ENCODE peak calls at places on chromosome 11, in nine cellular contexts. P is endothelial cell of umbilical vein, V is tibial nerve, L is adrenal gland, U is psoas muscle, K is iPS DF 6.9, H is right lobe of liver, R is uterus, S is spleen. W is an unnamed sample.

GRCh38 chr11:104813532-104813931 is 84.7 kb downstream of the CASP12 start:
- DNase-seq in V (no peak), K (peak), R (no peak), S (no peak), U (no peak), H (no peak), L (no peak), P (no peak), W (no peak)

GRCh38 chr11:88421530-88421929 is 84.0 kb upstream of the CTSC start:
- DNase-seq in U (no peak), R (no peak), K (no peak), V (no peak), S (no peak), P (no peak), L (no peak), H (no peak), W (no peak)

GRCh38 chr11:101103431-101103830 is 26.2 kb downstream of the PGR start:
- DNase-seq in P (no peak), R (no peak), L (no peak), U (no peak), K (no peak), V (no peak), S (no peak), H (no peak), W (no peak)

GRCh38 chr11:95389427-95389826 is 158.4 kb upstream of the SESN3 start:
- DNase-seq in P (no peak), L (no peak), V (no peak), R (no peak), H (no peak), K (no peak), U (no peak), S (no peak), W (no peak)

GRCh38 chr11:38598413-38598812 is 2000.4 kb upstream of the RAG2 start:
- DNase-seq in L (no peak), U (no peak), V (no peak), S (no peak), R (no peak), K (no peak), P (no peak), H (no peak), W (peak)

GRCh38 chr11:34640050-34640971 is 19.4 kb downstream of the EHF start:
- DNase-seq in H (peak), P (no peak), K (no peak), V (no peak), U (no peak), S (no peak), R (no peak), L (peak), W (peak)

GRCh38 chr11:6650980-6651379 is 4.6 kb downstream of the DCHS1 start:
- DNase-seq in H (no peak), P (no peak), S (no peak), U (no peak), L (no peak), V (no peak), R (no peak), K (no peak), W (no peak)

GRCh38 chr11:68212421-68213134 is 518 bp downstream of the KMT5B start:
- DNase-seq in H (peak), P (peak), K (no peak), S (peak), R (peak), L (peak), V (peak), U (peak), W (peak)

GRCh38 chr11:12377824-12378593 is 638 bp downstream of the PARVA start:
- DNase-seq in V (peak), H (peak), U (peak), L (peak), K (no peak), R (peak), P (peak), S (no peak), W (peak)

GRCh38 chr11:83467841-83468240 is 181.7 kb upstream of the CCDC90B start:
- DNase-seq in L (no peak), P (no peak), H (no peak), V (no peak), U (no peak), R (no peak), S (no peak), K (no peak), W (no peak)

GRCh38 chr11:9906043-9906791 is 242.3 kb downstream of the SWAP70 start:
- DNase-seq in P (peak), K (peak), U (no peak), R (no peak), S (no peak), H (no peak), L (no peak), V (no peak), W (peak)

GRCh38 chr11:12889243-12889642 is 119.9 kb upstream of the RASSF10 start:
- DNase-seq in K (no peak), S (no peak), L (peak), H (no peak), R (peak), V (peak), P (no peak), U (no peak), W (peak)

GRCh38 chr11:65279713-65280459 is 18.1 kb downstream of the POLA2 start:
- DNase-seq in P (peak), K (no peak), V (no peak), L (peak), S (no peak), R (peak), U (peak), H (no peak), W (peak)

GRCh38 chr11:95884364-95884763 is 39.5 kb downstream of the MTMR2 start:
- DNase-seq in H (no peak), P (peak), K (no peak), L (no peak), U (no peak), R (no peak), V (no peak), S (no peak), W (peak)

GRCh38 chr11:119322360-119322739 is 5.4 kb upstream of the MCAM start:
- DNase-seq in S (no peak), P (peak), U (no peak), R (peak), K (no peak), H (no peak), L (no peak), V (no peak), W (no peak)

GRCh38 chr11:78961938-78962701 is 387.5 kb upstream of the NARS2 start:
- DNase-seq in L (peak), U (no peak), R (peak), P (peak), K (no peak), S (no peak), H (no peak), V (no peak), W (peak)

GRCh38 chr11:66311470-66311964 is 5.3 kb downstream of the CD248 start:
- DNase-seq in L (no peak), R (no peak), U (no peak), V (no peak), S (no peak), H (no peak), P (no peak), K (no peak), W (no peak)

GRCh38 chr11:19910931-19911330 is 198.3 kb downstream of the NAV2 start:
- DNase-seq in L (no peak), V (no peak), K (no peak), U (no peak), P (no peak), R (no peak), S (no peak), H (no peak), W (no peak)

GRCh38 chr11:31817054-31817620 is 6.0 kb upstream of the PAX6 start:
- DNase-seq in R (no peak), U (no peak), H (no peak), L (no peak), K (no peak), S (peak), V (no peak), P (no peak), W (no peak)
- H3K4me3 ChIP-seq in R (peak), U (peak), H (no peak), L (no peak), K (no peak), S (no peak), V (no peak), P (no peak), W (peak)

GRCh38 chr11:74683941-74684481 is 47.2 kb downstream of the CHRDL2 start:
- DNase-seq in K (no peak), P (no peak), V (no peak), L (no peak), S (peak), H (no peak), R (no peak), U (peak), W (no peak)
- H3K4me3 ChIP-seq in K (no peak), P (peak), V (no peak), L (no peak), S (no peak), H (peak), R (peak), U (peak), W (no peak)

GRCh38 chr11:369336-370018 is at the start of gene B4GALNT4:
- DNase-seq in R (no peak), L (no peak), S (no peak), U (peak), P (no peak), V (no peak), K (no peak), H (peak), W (no peak)

GRCh38 chr11:371716-372590 is 2.7 kb downstream of the B4GALNT4 start:
- DNase-seq in S (no peak), L (no peak), U (peak), R (no peak), H (peak), P (no peak), V (no peak), K (no peak), W (no peak)

GRCh38 chr11:372809-373715 is 3.8 kb downstream of the B4GALNT4 start:
- DNase-seq in R (no peak), K (no peak), L (no peak), U (peak), V (no peak), S (no peak), P (no peak), H (peak), W (no peak)

GRCh38 chr11:370087-370941 is 1.0 kb downstream of the B4GALNT4 start:
- DNase-seq in V (no peak), L (no peak), R (no peak), H (peak), K (no peak), P (no peak), U (peak), S (no peak), W (no peak)

GRCh38 chr11:371051-371450 is 1.8 kb downstream of the B4GALNT4 start:
- DNase-seq in H (peak), V (no peak), S (no peak), L (no peak), P (no peak), R (no peak), U (peak), K (no peak), W (no peak)
- H3K4me3 ChIP-seq in H (no peak), V (no peak), S (no peak), L (no peak), P (no peak), R (no peak), U (no peak), K (no peak), W (no peak)

GRCh38 chr11:114880458-114880857 is 202.1 kb downstream of the NXPE2 start:
- DNase-seq in S (no peak), H (no peak), U (no peak), V (no peak), K (no peak), P (no peak), R (no peak), L (no peak), W (no peak)
- H3K4me3 ChIP-seq in S (no peak), H (no peak), U (no peak), V (no peak), K (no peak), P (no peak), R (no peak), L (no peak), W (no peak)

DNA sequence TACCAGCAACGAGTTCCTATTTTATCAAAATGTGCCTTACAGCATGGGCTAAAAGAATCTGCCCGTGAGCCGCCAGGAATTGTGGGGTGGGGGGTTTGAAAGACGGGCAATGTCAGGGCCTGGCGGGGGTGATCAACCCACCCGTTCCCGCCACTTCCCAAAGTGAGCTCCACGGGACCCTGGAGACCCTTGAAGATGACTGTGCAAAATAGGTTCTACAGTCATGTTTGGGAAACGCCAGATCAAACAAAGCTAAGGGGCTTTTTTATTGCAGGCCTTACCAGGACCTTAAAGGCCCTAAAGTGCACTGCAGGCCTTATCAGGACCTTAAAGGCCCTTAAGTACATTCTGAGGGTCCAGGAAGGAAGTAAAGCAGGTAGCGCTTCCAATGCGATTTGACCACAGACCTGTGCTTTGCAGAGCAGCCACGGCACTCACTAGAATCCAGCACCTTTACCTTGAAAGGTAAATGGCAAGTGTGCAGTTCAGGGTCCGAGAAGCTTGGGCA is 404.1 kb downstream of the SHANK2 start:
- DNase-seq in K (no peak), U (no peak), L (no peak), H (no peak), S (no peak), P (no peak), R (no peak), V (no peak), W (no peak)
- H3K4me3 ChIP-seq in K (no peak), U (no peak), L (no peak), H (no peak), S (no peak), P (no peak), R (no peak), V (no peak), W (no peak)

DNA sequence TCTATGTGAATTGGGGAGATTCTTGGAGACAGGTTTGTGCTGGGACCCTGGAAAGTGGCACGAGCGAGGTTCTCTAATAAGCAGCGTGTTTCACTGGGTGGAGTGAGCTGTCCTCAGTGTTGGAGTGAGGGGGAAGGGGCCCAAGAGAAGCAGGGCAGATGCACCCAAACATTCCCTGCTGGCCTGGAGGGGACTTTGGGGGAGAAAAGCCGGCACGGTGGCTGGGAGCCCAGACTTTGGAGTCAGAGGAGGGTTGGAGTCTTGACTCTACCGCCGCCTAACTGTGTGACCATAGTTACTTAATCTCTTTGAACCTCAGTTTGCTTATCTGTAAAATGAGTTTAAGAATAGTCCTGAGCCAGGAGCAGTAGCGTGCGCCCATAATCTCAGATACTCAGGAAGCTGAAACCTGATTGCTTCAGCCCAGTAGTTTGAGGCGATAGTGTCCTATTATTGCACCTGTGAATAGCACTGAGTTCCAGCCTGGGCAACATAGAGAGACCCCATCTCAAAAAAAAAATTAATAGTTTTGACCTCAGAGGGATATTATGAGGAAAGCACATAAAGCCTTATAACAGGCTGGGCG is 614 bp downstream of the NR1H3 start:
- DNase-seq in S (peak), L (no peak), R (no peak), H (no peak), U (no peak), K (no peak), V (no peak), P (no peak), W (no peak)
- H3K4me3 ChIP-seq in S (no peak), L (no peak), R (peak), H (peak), U (peak), K (no peak), V (peak), P (no peak), W (peak)